ENCODE peak calls at places on chromosomes 1 and 21, in ten cellular contexts. One of them, this sample, is unnamed.

GRCh38 chr1:92872719-92873118 is 40.9 kb downstream of the RPL5 start:
- DNase-seq in heart right ventricle: no peak
- DNase-seq in left ventricle myocardium inferior: no peak
- DNase-seq in AG04450: no peak
- DNase-seq in neural progenitor cell: no peak
- DNase-seq in HL-60: no peak
- DNase-seq in IMR-90: no peak
- DNase-seq in tibial artery: no peak
- DNase-seq in psoas muscle: no peak
- DNase-seq in testis: no peak
- DNase-seq in this sample: no peak

GRCh38 chr1:183273300-183273699 is 87.2 kb downstream of the LAMC2 start:
- DNase-seq in heart right ventricle: no peak
- DNase-seq in left ventricle myocardium inferior: no peak
- DNase-seq in AG04450: no peak
- DNase-seq in neural progenitor cell: no peak
- DNase-seq in HL-60: no peak
- DNase-seq in IMR-90: no peak
- DNase-seq in tibial artery: no peak
- DNase-seq in psoas muscle: no peak
- DNase-seq in testis: no peak
- DNase-seq in this sample: no peak

GRCh38 chr1:54460346-54460745 is 54.2 kb upstream of the SSBP3 start:
- DNase-seq in heart right ventricle: no peak
- DNase-seq in left ventricle myocardium inferior: no peak
- DNase-seq in AG04450: no peak
- DNase-seq in neural progenitor cell: no peak
- DNase-seq in HL-60: no peak
- DNase-seq in IMR-90: no peak
- DNase-seq in tibial artery: no peak
- DNase-seq in psoas muscle: peak; percentile 21
- DNase-seq in testis: no peak
- DNase-seq in this sample: no peak

GRCh38 chr1:9892563-9893528 is 17.2 kb downstream of the CTNNBIP1 start:
- DNase-seq in heart right ventricle: no peak
- DNase-seq in left ventricle myocardium inferior: no peak
- DNase-seq in AG04450: no peak
- DNase-seq in neural progenitor cell: peak; percentile 65
- DNase-seq in HL-60: no peak
- DNase-seq in IMR-90: peak; percentile 88
- DNase-seq in tibial artery: no peak
- DNase-seq in psoas muscle: no peak
- DNase-seq in testis: no peak
- DNase-seq in this sample: no peak

GRCh38 chr21:29342394-29342957 is 43.8 kb downstream of the BACH1 start:
- DNase-seq in heart right ventricle: peak; percentile 67
- DNase-seq in left ventricle myocardium inferior: peak; percentile 68
- DNase-seq in AG04450: peak; percentile 97
- DNase-seq in neural progenitor cell: no peak
- DNase-seq in HL-60: no peak
- DNase-seq in IMR-90: peak; percentile 99
- DNase-seq in tibial artery: peak; percentile 86
- DNase-seq in psoas muscle: peak; percentile 94
- DNase-seq in testis: no peak
- DNase-seq in this sample: peak; percentile 60

GRCh38 chr1:85427358-85427757 is 37.6 kb downstream of the DDAH1 start:
- DNase-seq in heart right ventricle: no peak
- DNase-seq in left ventricle myocardium inferior: no peak
- DNase-seq in AG04450: no peak
- DNase-seq in neural progenitor cell: no peak
- DNase-seq in HL-60: no peak
- DNase-seq in IMR-90: no peak
- DNase-seq in tibial artery: no peak
- DNase-seq in psoas muscle: no peak
- DNase-seq in testis: no peak
- DNase-seq in this sample: no peak

GRCh38 chr1:11537380-11537764 is 58.4 kb downstream of the DISP3 start:
- DNase-seq in heart right ventricle: no peak
- DNase-seq in left ventricle myocardium inferior: no peak
- DNase-seq in AG04450: no peak
- DNase-seq in neural progenitor cell: no peak
- DNase-seq in HL-60: no peak
- DNase-seq in IMR-90: no peak
- DNase-seq in tibial artery: no peak
- DNase-seq in psoas muscle: no peak
- DNase-seq in testis: no peak
- DNase-seq in this sample: no peak

GRCh38 chr21:44353200-44353970 is at the start of gene TRPM2:
- DNase-seq in heart right ventricle: peak; percentile 64
- DNase-seq in left ventricle myocardium inferior: peak; percentile 72
- DNase-seq in AG04450: no peak
- DNase-seq in neural progenitor cell: no peak
- DNase-seq in HL-60: peak; percentile 96
- DNase-seq in IMR-90: no peak
- DNase-seq in tibial artery: no peak
- DNase-seq in psoas muscle: peak; percentile 88
- DNase-seq in testis: no peak
- DNase-seq in this sample: peak; percentile 60

GRCh38 chr1:245396615-245397014 is 241.8 kb downstream of the KIF26B start:
- DNase-seq in heart right ventricle: no peak
- DNase-seq in left ventricle myocardium inferior: no peak
- DNase-seq in AG04450: no peak
- DNase-seq in neural progenitor cell: no peak
- DNase-seq in HL-60: no peak
- DNase-seq in IMR-90: no peak
- DNase-seq in tibial artery: no peak
- DNase-seq in psoas muscle: no peak
- DNase-seq in testis: no peak
- DNase-seq in this sample: no peak

GRCh38 chr21:39852021-39852721 is 15.1 kb upstream of the PCP4 start:
- DNase-seq in heart right ventricle: no peak
- DNase-seq in left ventricle myocardium inferior: no peak
- DNase-seq in AG04450: no peak
- DNase-seq in neural progenitor cell: no peak
- DNase-seq in HL-60: no peak
- DNase-seq in IMR-90: no peak
- DNase-seq in tibial artery: no peak
- DNase-seq in psoas muscle: no peak
- DNase-seq in testis: no peak
- DNase-seq in this sample: no peak

GRCh38 chr1:172746091-172746949 is 87.4 kb downstream of the FASLG start:
- DNase-seq in heart right ventricle: no peak
- DNase-seq in left ventricle myocardium inferior: no peak
- DNase-seq in AG04450: peak; percentile 94
- DNase-seq in neural progenitor cell: no peak
- DNase-seq in HL-60: peak; percentile 35
- DNase-seq in IMR-90: peak; percentile 99
- DNase-seq in tibial artery: no peak
- DNase-seq in psoas muscle: no peak
- DNase-seq in testis: no peak
- DNase-seq in this sample: peak; percentile 60

GRCh38 chr1:45621895-45622266 is 2.0 kb downstream of the CCDC17 start:
- DNase-seq in heart right ventricle: no peak
- DNase-seq in left ventricle myocardium inferior: no peak
- DNase-seq in AG04450: no peak
- DNase-seq in neural progenitor cell: no peak
- DNase-seq in HL-60: no peak
- DNase-seq in IMR-90: no peak
- DNase-seq in tibial artery: no peak
- DNase-seq in psoas muscle: no peak
- DNase-seq in testis: no peak
- DNase-seq in this sample: peak; percentile 19

GRCh38 chr1:20093940-20094391 is 24.0 kb downstream of the PLA2G5 start:
- DNase-seq in heart right ventricle: peak; percentile 60
- DNase-seq in left ventricle myocardium inferior: peak; percentile 79
- DNase-seq in AG04450: no peak
- DNase-seq in neural progenitor cell: no peak
- DNase-seq in HL-60: no peak
- DNase-seq in IMR-90: no peak
- DNase-seq in tibial artery: peak; percentile 78
- DNase-seq in psoas muscle: peak; percentile 87
- DNase-seq in testis: peak; percentile 81
- DNase-seq in this sample: no peak

GRCh38 chr1:95380909-95381308 is 146.9 kb downstream of the RWDD3 start:
- DNase-seq in heart right ventricle: no peak
- DNase-seq in left ventricle myocardium inferior: no peak
- DNase-seq in AG04450: no peak
- DNase-seq in neural progenitor cell: no peak
- DNase-seq in HL-60: no peak
- DNase-seq in IMR-90: no peak
- DNase-seq in tibial artery: no peak
- DNase-seq in psoas muscle: no peak
- DNase-seq in testis: no peak
- DNase-seq in this sample: no peak

GRCh38 chr1:235648954-235649721 is 446 bp downstream of the GNG4 start:
- DNase-seq in heart right ventricle: peak; percentile 42
- DNase-seq in left ventricle myocardium inferior: peak; percentile 34
- DNase-seq in AG04450: no peak
- DNase-seq in neural progenitor cell: peak; percentile 91
- DNase-seq in HL-60: no peak
- DNase-seq in IMR-90: peak; percentile 67
- DNase-seq in tibial artery: no peak
- DNase-seq in psoas muscle: no peak
- DNase-seq in testis: peak; percentile 59
- DNase-seq in this sample: no peak

GRCh38 chr1:232764458-232765231 is 40.6 kb upstream of the MAP10 start:
- DNase-seq in heart right ventricle: no peak
- DNase-seq in left ventricle myocardium inferior: no peak
- DNase-seq in AG04450: no peak
- DNase-seq in neural progenitor cell: no peak
- DNase-seq in HL-60: no peak
- DNase-seq in IMR-90: no peak
- DNase-seq in tibial artery: no peak
- DNase-seq in psoas muscle: no peak
- DNase-seq in testis: no peak
- DNase-seq in this sample: no peak

GRCh38 chr1:94299627-94300552 is 62.5 kb upstream of the ARHGAP29 start:
- DNase-seq in heart right ventricle: peak; percentile 24
- DNase-seq in left ventricle myocardium inferior: no peak
- DNase-seq in AG04450: no peak
- DNase-seq in neural progenitor cell: no peak
- DNase-seq in HL-60: no peak
- DNase-seq in IMR-90: peak; percentile 49
- DNase-seq in tibial artery: no peak
- DNase-seq in psoas muscle: no peak
- DNase-seq in testis: no peak
- DNase-seq in this sample: no peak

GRCh38 chr1:18970762-18971161 is 14.3 kb upstream of the IFFO2 start:
- DNase-seq in heart right ventricle: no peak
- DNase-seq in left ventricle myocardium inferior: no peak
- DNase-seq in AG04450: no peak
- DNase-seq in neural progenitor cell: no peak
- DNase-seq in HL-60: no peak
- DNase-seq in IMR-90: no peak
- DNase-seq in tibial artery: peak; percentile 11
- DNase-seq in psoas muscle: no peak
- DNase-seq in testis: no peak
- DNase-seq in this sample: no peak

GRCh38 chr1:175373786-175374623 is 181.4 kb upstream of the KIAA0040 start:
- DNase-seq in heart right ventricle: no peak
- DNase-seq in left ventricle myocardium inferior: no peak
- DNase-seq in AG04450: no peak
- DNase-seq in neural progenitor cell: peak; percentile 83
- DNase-seq in HL-60: peak; percentile 5
- DNase-seq in IMR-90: no peak
- DNase-seq in tibial artery: no peak
- DNase-seq in psoas muscle: no peak
- DNase-seq in testis: peak; percentile 42
- DNase-seq in this sample: no peak

GRCh38 chr1:67537647-67538018 is 107.4 kb upstream of the SERBP1 start:
- DNase-seq in heart right ventricle: no peak
- DNase-seq in left ventricle myocardium inferior: no peak
- DNase-seq in AG04450: no peak
- DNase-seq in neural progenitor cell: no peak
- DNase-seq in HL-60: no peak
- DNase-seq in IMR-90: no peak
- DNase-seq in tibial artery: no peak
- DNase-seq in psoas muscle: no peak
- DNase-seq in testis: peak; percentile 54
- DNase-seq in this sample: no peak
- H3K4me3 ChIP-seq in heart right ventricle: no peak overlapping the region
- H3K4me3 ChIP-seq in left ventricle myocardium inferior: no peak overlapping the region
- H3K4me3 ChIP-seq in AG04450: no peak overlapping the region
- H3K4me3 ChIP-seq in neural progenitor cell: no peak overlapping the region
- H3K4me3 ChIP-seq in HL-60: no peak overlapping the region
- H3K4me3 ChIP-seq in IMR-90: no peak overlapping the region
- H3K4me3 ChIP-seq in tibial artery: no peak overlapping the region
- H3K4me3 ChIP-seq in psoas muscle: no peak overlapping the region
- H3K4me3 ChIP-seq in testis: no peak overlapping the region
- H3K4me3 ChIP-seq in this sample: no peak overlapping the region

DNA sequence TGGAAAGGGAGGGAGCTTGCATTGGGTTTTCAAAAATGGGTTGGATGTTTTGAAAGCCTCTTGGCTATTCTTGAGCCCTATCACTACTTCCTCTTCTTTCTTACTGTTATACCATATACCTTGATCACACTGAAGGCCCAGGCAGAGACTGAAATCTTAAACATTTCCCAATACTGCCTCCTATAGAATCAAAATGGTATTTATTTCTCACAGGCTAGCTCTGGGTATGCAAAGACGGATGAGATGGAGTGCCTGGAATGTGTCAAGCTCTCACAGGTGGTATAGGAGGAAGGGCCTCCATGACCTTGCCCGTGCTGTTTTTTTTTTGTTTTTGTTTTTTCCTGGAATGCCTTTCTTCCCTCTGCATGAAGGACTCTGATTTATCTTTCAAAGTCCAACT is 268.4 kb upstream of the USP24 start:
- DNase-seq in heart right ventricle: no peak
- DNase-seq in left ventricle myocardium inferior: no peak
- DNase-seq in AG04450: no peak
- DNase-seq in neural progenitor cell: no peak
- DNase-seq in HL-60: no peak
- DNase-seq in IMR-90: no peak
- DNase-seq in tibial artery: no peak
- DNase-seq in psoas muscle: no peak
- DNase-seq in testis: no peak
- DNase-seq in this sample: no peak
- TF ChIP-seq CTCF in heart right ventricle: no peak
- TF ChIP-seq CTCF in left ventricle myocardium inferior: no peak
- TF ChIP-seq CTCF in AG04450: no peak
- TF ChIP-seq CTCF in neural progenitor cell: peak; percentile 47
- TF ChIP-seq CTCF in HL-60: no peak
- TF ChIP-seq CTCF in IMR-90: no peak
- TF ChIP-seq CTCF in tibial artery: no peak
- TF ChIP-seq CTCF in psoas muscle: no peak
- TF ChIP-seq CTCF in testis: no peak
- TF ChIP-seq CTCF in this sample: no peak

GRCh38 chr1:22207605-22208264 is 64.8 kb upstream of the WNT4 start:
- DNase-seq in heart right ventricle: no peak
- DNase-seq in left ventricle myocardium inferior: no peak
- DNase-seq in AG04450: no peak
- DNase-seq in neural progenitor cell: peak; percentile 66
- DNase-seq in HL-60: no peak
- DNase-seq in IMR-90: no peak
- DNase-seq in tibial artery: no peak
- DNase-seq in psoas muscle: peak; percentile 57
- DNase-seq in testis: no peak
- DNase-seq in this sample: no peak
- H3K27me3 ChIP-seq in heart right ventricle: peaks cover 61% of the 10 kb centered on the region
- H3K27me3 ChIP-seq in left ventricle myocardium inferior: peaks cover 82% of the 10 kb centered on the region
- H3K27me3 ChIP-seq in AG04450: peaks cover 79% of the 10 kb centered on the region
- H3K27me3 ChIP-seq in neural progenitor cell: peaks cover 99% of the 10 kb centered on the region
- H3K27me3 ChIP-seq in HL-60: peaks cover 16% of the 10 kb centered on the region
- H3K27me3 ChIP-seq in IMR-90: peaks cover 87% of the 10 kb centered on the region
- H3K27me3 ChIP-seq in tibial artery: no peaks in the 10 kb centered on the region
- H3K27me3 ChIP-seq in psoas muscle: no peaks in the 10 kb centered on the region
- H3K27me3 ChIP-seq in testis: no peaks in the 10 kb centered on the region
- H3K27me3 ChIP-seq in this sample: peaks cover 5% of the 10 kb centered on the region

GRCh38 chr1:66374561-66375111 is 159.3 kb upstream of the SGIP1 start:
- DNase-seq in heart right ventricle: no peak
- DNase-seq in left ventricle myocardium inferior: no peak
- DNase-seq in AG04450: peak; percentile 51
- DNase-seq in neural progenitor cell: no peak
- DNase-seq in HL-60: no peak
- DNase-seq in IMR-90: peak; percentile 95
- DNase-seq in tibial artery: no peak
- DNase-seq in psoas muscle: no peak
- DNase-seq in testis: no peak
- DNase-seq in this sample: peak; percentile 83
- H3K4me3 ChIP-seq in heart right ventricle: no peak overlapping the region
- H3K4me3 ChIP-seq in left ventricle myocardium inferior: no peak overlapping the region
- H3K4me3 ChIP-seq in AG04450: no peak overlapping the region
- H3K4me3 ChIP-seq in neural progenitor cell: no peak overlapping the region
- H3K4me3 ChIP-seq in HL-60: no peak overlapping the region
- H3K4me3 ChIP-seq in IMR-90: no peak overlapping the region
- H3K4me3 ChIP-seq in tibial artery: no peak overlapping the region
- H3K4me3 ChIP-seq in psoas muscle: no peak overlapping the region
- H3K4me3 ChIP-seq in testis: no peak overlapping the region
- H3K4me3 ChIP-seq in this sample: no peak overlapping the region

This sample was measured in GM06990.